ENCODE peak calls at places on chromosomes 5 and 9, in five cellular contexts. M is Panc1, J is adrenal gland, Z is astrocyte, X is breast epithelium. U is an unnamed sample.

GRCh38 chr5:128684951-128685350 is 146.9 kb upstream of the FBN2 start:
- DNase-seq in M (no peak), J (no peak), Z (peak), X (no peak), U (no peak)

GRCh38 chr9:38110476-38110875 is 41.4 kb upstream of the SHB start:
- DNase-seq in M (no peak), J (no peak), Z (no peak), X (no peak), U (no peak)

GRCh38 chr9:6133346-6134063 is 82.1 kb upstream of the IL33 start:
- DNase-seq in M (no peak), J (no peak), Z (peak), X (no peak), U (peak)

GRCh38 chr5:14364576-14365472 is 216.8 kb upstream of the OTULINL start:
- DNase-seq in M (no peak), J (no peak), Z (no peak), X (no peak), U (peak)

GRCh38 chr9:73979894-73980264 is 517.3 kb upstream of the RORB start:
- DNase-seq in M (no peak), J (no peak), Z (no peak), X (no peak), U (no peak)

GRCh38 chr9:95134457-95134881 is 183.0 kb downstream of the FANCC start:
- DNase-seq in M (no peak), J (no peak), Z (no peak), X (no peak), U (no peak)

GRCh38 chr5:157026789-157027424 is 32.0 kb downstream of the HAVCR1 start:
- DNase-seq in M (peak), J (no peak), Z (no peak), X (no peak), U (peak)

GRCh38 chr5:95283022-95283615 is 1.8 kb downstream of the MCTP1 start:
- DNase-seq in M (no peak), J (no peak), Z (no peak), X (no peak), U (no peak)

GRCh38 chr5:168292783-168293696 is 1.6 kb downstream of the WWC1 start:
- DNase-seq in M (no peak), J (no peak), Z (no peak), X (no peak), U (no peak)

GRCh38 chr9:133737774-133738038 is 446 bp downstream of the SARDH start:
- DNase-seq in M (no peak), J (peak), Z (no peak), X (no peak), U (no peak)

GRCh38 chr5:74127377-74128338 is 501.7 kb downstream of the ARHGEF28 start:
- DNase-seq in M (no peak), J (no peak), Z (peak), X (no peak), U (peak)

GRCh38 chr9:34646211-34647083 is at the start of gene GALT:
- DNase-seq in M (peak), J (peak), Z (peak), X (peak), U (peak)
- H3K4me3 ChIP-seq in M (peak), J (peak), Z (peak), X (peak), U (peak)

GRCh38 chr5:91318727-91319126 is 64.4 kb downstream of the ARRDC3 start:
- DNase-seq in M (no peak), J (no peak), Z (no peak), X (no peak), U (no peak)

GRCh38 chr5:91319667-91320066 is 63.5 kb downstream of the ARRDC3 start:
- DNase-seq in M (no peak), J (no peak), Z (no peak), X (no peak), U (no peak)
- TF ChIP-seq CTCF in M (no peak), J (no peak), Z (no peak), X (no peak), U (no peak)

GRCh38 chr9:124133752-124134151 is 122.2 kb downstream of the LHX2 start:
- DNase-seq in M (no peak), J (peak), Z (no peak), X (no peak), U (no peak)

GRCh38 chr9:124137009-124137943 is 120.5 kb upstream of the NEK6 start:
- DNase-seq in M (no peak), J (no peak), Z (no peak), X (no peak), U (no peak)

GRCh38 chr9:124135813-124136365 is 121.9 kb upstream of the NEK6 start:
- DNase-seq in M (no peak), J (no peak), Z (no peak), X (no peak), U (no peak)

GRCh38 chr9:124132671-124133147 is 121.1 kb downstream of the LHX2 start:
- DNase-seq in M (no peak), J (no peak), Z (peak), X (no peak), U (no peak)

DNA sequence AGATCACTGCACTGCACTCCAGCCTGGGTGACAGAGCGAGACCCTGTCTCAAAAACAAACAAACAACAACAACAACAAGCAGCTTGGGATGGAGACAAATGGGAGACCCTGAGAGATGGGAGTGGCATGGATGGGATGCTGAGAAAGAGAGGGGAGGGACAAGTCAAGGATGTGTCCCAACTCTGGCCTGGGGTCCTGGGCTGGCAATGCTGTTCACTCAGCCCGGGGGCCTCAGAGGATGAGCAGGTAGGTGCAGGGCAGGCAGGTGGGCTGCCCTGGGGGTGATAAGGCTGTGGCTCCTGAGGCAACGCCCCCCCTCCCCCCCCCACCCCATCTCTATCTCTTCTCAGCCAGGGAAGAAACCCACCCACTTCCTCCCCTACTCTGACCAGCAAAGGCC is 123.0 kb downstream of the LHX2 start:
- DNase-seq in M (no peak), J (no peak), Z (no peak), X (no peak), U (no peak)
- H3K4me3 ChIP-seq in M (no peak), J (no peak), Z (no peak), X (no peak), U (no peak)

GRCh38 chr9:128551652-128552152 is 685 bp upstream of the SPTAN1 start:
- DNase-seq in M (no peak), J (no peak), Z (no peak), X (no peak), U (no peak)

GRCh38 chr9:128552744-128553221 is 396 bp downstream of the SPTAN1 start:
- DNase-seq in M (no peak), J (peak), Z (no peak), X (peak), U (peak)

GRCh38 chr9:128550770-128551651 is 1.4 kb upstream of the SPTAN1 start:
- DNase-seq in M (no peak), J (no peak), Z (peak), X (peak), U (no peak)

GRCh38 chr9:128553695-128554094 is 1.3 kb downstream of the SPTAN1 start:
- DNase-seq in M (no peak), J (no peak), Z (peak), X (no peak), U (peak)

GRCh38 chr9:128552153-128552743 is at the start of gene SPTAN1:
- DNase-seq in M (peak), J (peak), Z (peak), X (peak), U (peak)
- TF ChIP-seq CTCF in M (no peak), J (no peak), Z (no peak), X (peak), U (peak)

DNA sequence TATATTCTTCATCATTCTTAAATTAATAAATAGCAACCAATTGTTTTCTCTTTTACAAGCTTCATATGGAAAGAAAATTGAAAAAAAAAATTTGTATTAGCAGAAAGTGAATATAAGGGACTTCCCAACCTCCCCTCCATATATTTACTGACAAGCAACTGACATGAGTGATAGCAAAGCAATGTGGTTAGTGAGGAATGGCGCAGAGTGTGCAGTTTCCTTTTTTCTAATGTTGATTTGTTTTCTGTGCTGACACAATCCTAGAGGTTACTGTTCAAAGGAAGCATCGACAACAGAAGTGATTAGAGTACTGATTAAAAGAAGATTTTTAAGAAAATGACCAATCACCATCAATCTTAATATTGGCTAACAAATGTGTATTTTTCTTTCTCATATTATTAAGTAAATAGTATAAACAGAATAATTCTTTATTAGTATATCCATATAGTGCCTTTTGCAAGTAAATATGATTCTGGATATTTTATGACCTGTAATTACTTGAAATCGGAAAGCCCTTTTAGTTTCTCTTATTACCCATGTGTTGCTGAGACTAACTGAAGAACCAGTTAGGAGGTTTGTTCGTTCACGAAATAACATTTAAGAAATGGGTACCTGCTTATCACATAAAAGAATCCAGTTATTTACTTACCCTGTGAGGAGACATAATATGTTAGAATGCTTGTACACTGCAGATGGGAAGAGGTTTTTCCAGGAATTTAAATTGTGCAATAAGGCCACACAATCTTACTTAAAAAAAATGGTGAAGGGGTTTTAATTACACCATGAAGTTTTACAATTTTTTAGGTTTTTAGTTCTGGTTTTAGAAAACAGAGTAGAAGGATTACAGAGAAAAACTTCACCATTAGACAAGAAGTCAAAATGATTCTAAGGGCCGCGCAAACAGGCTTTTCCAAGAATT is 1.4 kb upstream of the PTGER4 start:
- DNase-seq in M (no peak), J (no peak), Z (no peak), X (no peak), U (peak)
- H3K4me3 ChIP-seq in M (peak), J (peak), Z (peak), X (peak), U (peak)

DNA sequence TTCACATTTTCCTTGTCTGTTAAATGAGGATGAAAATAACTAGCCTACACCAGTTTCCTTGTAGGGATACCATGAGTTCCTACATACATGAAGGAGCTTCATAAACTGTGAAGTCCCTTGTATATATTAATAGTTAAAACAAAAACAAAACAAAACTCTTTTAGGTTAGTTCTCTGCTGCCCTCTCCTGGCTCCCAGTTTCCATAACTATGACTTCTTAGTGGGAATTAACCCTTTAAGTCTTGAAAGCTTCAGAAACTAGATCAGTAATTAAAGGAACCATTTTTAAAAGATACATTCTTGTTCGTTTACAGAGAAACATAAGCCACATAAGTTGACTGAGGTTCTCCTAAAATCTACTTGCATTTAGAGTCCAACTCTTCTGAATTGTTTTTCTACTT is 500.0 kb upstream of the C9orf72 start:
- DNase-seq in M (no peak), J (peak), Z (peak), X (no peak), U (peak)
- TF ChIP-seq CTCF in M (peak), J (peak), Z (peak), X (no peak), U (peak)

DNA sequence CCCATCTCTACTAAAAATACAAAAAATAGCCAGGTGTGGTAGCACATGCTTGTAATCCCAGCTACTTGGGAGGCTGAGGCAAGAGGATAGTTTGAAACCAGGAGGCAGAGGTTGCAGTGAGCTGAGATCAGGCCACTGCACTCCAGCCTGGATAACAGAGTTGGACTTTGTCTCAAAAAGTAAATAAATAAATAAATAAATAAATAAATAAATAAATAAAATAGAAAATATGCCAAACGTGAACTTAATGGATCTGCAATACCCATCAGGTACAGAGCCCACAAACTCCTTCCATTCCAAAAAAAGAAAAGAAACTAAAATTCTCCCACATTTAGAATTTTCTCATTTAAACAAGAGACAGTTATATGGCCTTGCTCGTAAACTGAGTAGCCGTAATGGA is 702.7 kb downstream of the CDH18 start:
- DNase-seq in M (no peak), J (no peak), Z (no peak), X (no peak), U (no peak)
- H3K4me3 ChIP-seq in M (no peak), J (no peak), Z (no peak), X (no peak), U (no peak)

GRCh38 chr5:116482394-116482793 is 92.2 kb downstream of the SEMA6A start:
- DNase-seq in M (no peak), J (no peak), Z (peak), X (no peak), U (peak)

GRCh38 chr5:116488334-116488733 is 86.3 kb downstream of the SEMA6A start:
- DNase-seq in M (no peak), J (no peak), Z (no peak), X (no peak), U (peak)

GRCh38 chr5:116487045-116487444 is 87.6 kb downstream of the SEMA6A start:
- DNase-seq in M (no peak), J (no peak), Z (no peak), X (no peak), U (no peak)

GRCh38 chr5:116484645-116485044 is 90.0 kb downstream of the SEMA6A start:
- DNase-seq in M (no peak), J (no peak), Z (no peak), X (no peak), U (no peak)

DNA sequence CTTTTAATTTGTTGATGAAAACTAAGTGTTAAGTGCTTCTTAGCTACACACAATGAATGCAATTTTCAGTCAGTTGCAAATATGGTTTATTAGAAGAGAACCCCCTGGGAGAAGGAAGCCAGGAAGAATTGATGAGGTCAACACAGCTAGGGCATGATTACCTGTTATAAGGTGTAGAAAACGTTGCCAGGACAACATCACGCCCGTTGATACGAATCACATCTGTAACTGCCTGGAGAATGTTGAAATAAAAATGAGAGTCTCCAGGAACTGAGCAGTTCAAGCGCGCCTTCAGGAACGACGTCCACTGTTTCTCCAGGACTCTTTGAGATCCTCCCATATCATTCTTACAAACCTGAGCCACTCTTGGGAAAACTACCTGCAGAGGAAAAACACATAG is 88.0 kb downstream of the SEMA6A start:
- DNase-seq in M (no peak), J (no peak), Z (no peak), X (no peak), U (peak)
- TF ChIP-seq CTCF in M (no peak), J (no peak), Z (no peak), X (no peak), U (no peak)

U was measured in epithelial cell of esophagus.